ENCODE peak calls at places on chromosome 20, in five cellular contexts. P is Peyer's patch, C is neuronal stem cell, V is HAP-1, O is H9. Z is an unnamed sample. For H3K27me3, the result is how much of the 10 kb centered on the place peaks cover.

GRCh38 chr20:35953411-35954199 is 697 bp downstream of the SCAND1 start:
- DNase-seq in P (peak), C (no peak), V (peak), O (peak), Z (peak)

GRCh38 chr20:10551732-10552724 is 116.9 kb downstream of the SLX4IP start:
- DNase-seq in P (no peak), C (peak), V (no peak), O (peak), Z (peak)

GRCh38 chr20:40497781-40498691 is 191.0 kb downstream of the MAFB start:
- DNase-seq in P (no peak), C (no peak), V (no peak), O (no peak), Z (no peak)

GRCh38 chr20:59816146-59816743 is 117.2 kb downstream of the SYCP2 start:
- DNase-seq in P (peak), C (no peak), V (no peak), O (peak), Z (no peak)

GRCh38 chr20:53146201-53146891 is 174.2 kb downstream of the TSHZ2 start:
- DNase-seq in P (no peak), C (no peak), V (no peak), O (no peak), Z (no peak)

GRCh38 chr20:20411382-20411781 is 43.5 kb downstream of the INSM1 start:
- DNase-seq in P (no peak), C (no peak), V (no peak), O (no peak), Z (no peak)

GRCh38 chr20:48015136-48015925 is 230.1 kb upstream of the SULF2 start:
- DNase-seq in P (no peak), C (no peak), V (no peak), O (no peak), Z (peak)

GRCh38 chr20:16020971-16021370 is 552.3 kb downstream of the KIF16B start:
- DNase-seq in P (no peak), C (no peak), V (no peak), O (no peak), Z (no peak)

GRCh38 chr20:56271974-56272373 is 23.4 kb downstream of the MC3R start:
- DNase-seq in P (no peak), C (no peak), V (no peak), O (no peak), Z (no peak)

GRCh38 chr20:56268536-56268935 is 20.0 kb downstream of the MC3R start:
- DNase-seq in P (no peak), C (no peak), V (no peak), O (no peak), Z (no peak)

GRCh38 chr20:56274156-56274555 is 25.6 kb downstream of the MC3R start:
- DNase-seq in P (no peak), C (no peak), V (no peak), O (no peak), Z (no peak)

GRCh38 chr20:56278205-56278604 is 29.7 kb downstream of the MC3R start:
- DNase-seq in P (no peak), C (no peak), V (no peak), O (no peak), Z (no peak)

GRCh38 chr20:56273491-56273890 is 25.0 kb downstream of the MC3R start:
- DNase-seq in P (no peak), C (no peak), V (no peak), O (no peak), Z (no peak)
- H3K27me3 ChIP-seq in P (under half), C (under half), V (under half), O (under half), Z (under half)

GRCh38 chr20:63124092-63124781 is 91.7 kb downstream of the YTHDF1 start:
- DNase-seq in P (no peak), C (no peak), V (peak), O (peak), Z (peak)
- H3K27me3 ChIP-seq in P (under half), C (half or more), V (under half), O (under half), Z (under half)

GRCh38 chr20:63086421-63087235 is 79.9 kb upstream of the BHLHE23 start:
- DNase-seq in P (peak), C (no peak), V (no peak), O (peak), Z (no peak)
- H3K27me3 ChIP-seq in P (under half), C (half or more), V (under half), O (under half), Z (under half)

GRCh38 chr20:14801591-14802325 is 464.3 kb upstream of the FLRT3 start:
- DNase-seq in P (no peak), C (no peak), V (no peak), O (no peak), Z (no peak)

GRCh38 chr20:14800743-14801425 is 463.5 kb upstream of the FLRT3 start:
- DNase-seq in P (no peak), C (no peak), V (no peak), O (no peak), Z (no peak)

GRCh38 chr20:14799671-14800070 is 462.3 kb upstream of the FLRT3 start:
- DNase-seq in P (no peak), C (no peak), V (no peak), O (no peak), Z (no peak)
- H3K27me3 ChIP-seq in P (under half), C (under half), V (under half), O (under half), Z (under half)

GRCh38 chr20:61615806-61616205 is 363.7 kb downstream of the CDH4 start:
- DNase-seq in P (no peak), C (no peak), V (no peak), O (no peak), Z (no peak)

GRCh38 chr20:61621381-61621780 is 369.3 kb downstream of the CDH4 start:
- DNase-seq in P (no peak), C (no peak), V (no peak), O (no peak), Z (no peak)

GRCh38 chr20:61620174-61620573 is 368.1 kb downstream of the CDH4 start:
- DNase-seq in P (no peak), C (no peak), V (no peak), O (no peak), Z (no peak)

GRCh38 chr20:61623451-61623850 is 371.4 kb downstream of the CDH4 start:
- DNase-seq in P (no peak), C (no peak), V (no peak), O (no peak), Z (no peak)

DNA sequence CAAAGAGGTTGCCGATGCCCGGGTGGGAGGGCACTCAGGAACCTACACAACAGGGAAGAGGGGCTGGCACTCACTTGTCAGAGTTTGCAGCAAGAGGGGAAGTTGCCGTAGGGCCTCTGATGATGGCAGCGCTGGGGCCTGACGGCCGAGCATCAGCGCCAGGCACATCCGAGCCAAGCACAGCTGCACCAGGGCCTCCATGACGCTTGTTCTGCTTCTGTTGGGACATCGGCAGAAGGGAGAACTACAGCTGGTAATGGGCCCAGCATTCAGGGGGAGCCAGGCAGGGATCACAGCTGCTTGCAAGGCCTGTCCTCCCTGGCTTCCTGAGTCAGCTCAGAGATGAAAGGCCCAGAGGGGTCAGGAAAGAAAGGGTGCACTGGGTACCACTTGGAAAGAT is 367.7 kb downstream of the CDH4 start:
- DNase-seq in P (no peak), C (no peak), V (no peak), O (no peak), Z (no peak)
- H3K27me3 ChIP-seq in P (under half), C (under half), V (under half), O (under half), Z (under half)

GRCh38 chr20:1184260-1184637 is 532 bp downstream of the TMEM74B start:
- DNase-seq in P (no peak), C (no peak), V (no peak), O (no peak), Z (no peak)

GRCh38 chr20:1185316-1185741 is 548 bp upstream of the TMEM74B start:
- DNase-seq in P (no peak), C (peak), V (peak), O (no peak), Z (peak)

GRCh38 chr20:1185781-1186334 is 1.1 kb upstream of the TMEM74B start:
- DNase-seq in P (peak), C (peak), V (peak), O (peak), Z (peak)

GRCh38 chr20:1183153-1183552 is 1.6 kb downstream of the TMEM74B start:
- DNase-seq in P (no peak), C (no peak), V (no peak), O (no peak), Z (no peak)

DNA sequence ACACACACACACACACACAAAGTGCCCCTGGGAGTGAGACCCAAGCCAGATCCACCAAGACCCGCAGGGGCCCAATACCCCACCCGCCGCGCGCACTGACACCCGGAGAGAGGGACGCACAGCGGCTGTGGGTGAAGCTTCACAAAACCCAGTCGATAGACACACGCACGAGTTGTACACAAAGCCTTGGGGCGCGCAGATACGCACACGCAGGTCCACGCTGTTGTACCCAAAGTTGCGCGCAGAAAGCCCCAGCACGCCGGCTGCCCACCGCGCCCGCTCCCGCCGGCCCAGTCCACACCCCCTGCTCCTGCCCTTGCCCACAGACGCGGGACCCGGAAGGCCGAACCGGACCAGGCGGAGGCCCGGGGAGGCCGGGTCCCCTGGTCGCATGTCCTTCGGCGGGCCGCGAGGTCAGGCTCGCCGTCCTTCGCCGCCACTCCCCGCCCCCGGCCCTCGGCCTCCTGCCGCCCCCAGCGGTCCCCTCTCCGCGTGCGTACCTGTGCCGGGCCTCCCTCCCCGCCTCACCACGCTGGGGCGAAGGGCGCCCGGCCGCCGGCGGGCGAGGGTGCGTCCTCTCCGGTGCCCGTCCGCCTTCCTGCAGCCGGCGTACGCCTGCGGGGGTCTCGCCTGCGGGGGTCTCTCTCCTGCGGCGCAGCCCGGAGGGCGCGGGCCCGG is at the start of gene TMEM74B:
- DNase-seq in P (no peak), C (no peak), V (peak), O (no peak), Z (no peak)
- H3K27me3 ChIP-seq in P (under half), C (under half), V (under half), O (under half), Z (under half)

GRCh38 chr20:56440346-56441007 is 27.9 kb upstream of the RTF2 start:
- DNase-seq in P (peak), C (no peak), V (no peak), O (no peak), Z (no peak)

GRCh38 chr20:56445130-56445529 is 23.3 kb upstream of the RTF2 start:
- DNase-seq in P (no peak), C (no peak), V (no peak), O (no peak), Z (no peak)

GRCh38 chr20:56443654-56444540 is 24.5 kb upstream of the RTF2 start:
- DNase-seq in P (no peak), C (no peak), V (no peak), O (no peak), Z (peak)

GRCh38 chr20:56439784-56440291 is 27.8 kb downstream of the CASS4 start:
- DNase-seq in P (peak), C (no peak), V (no peak), O (no peak), Z (peak)

GRCh38 chr20:56442381-56443365 is 25.8 kb upstream of the RTF2 start:
- DNase-seq in P (no peak), C (no peak), V (no peak), O (no peak), Z (no peak)
- H3K27me3 ChIP-seq in P (under half), C (under half), V (under half), O (under half), Z (under half)

GRCh38 chr20:62222972-62223371 is 2.9 kb upstream of the HRH3 start:
- DNase-seq in P (no peak), C (no peak), V (no peak), O (no peak), Z (no peak)
- H3K27me3 ChIP-seq in P (under half), C (half or more), V (half or more), O (under half), Z (half or more)

Z was measured in cardiac muscle cell.